ENCODE peak calls at places on chromosomes 11 and 22, in five cellular contexts. L, S, C, T and D are unnamed samples.

GRCh38 chr11:8699903-8700302 is 17.3 kb downstream of the RPL27A start:
- DNase-seq in L (no peak), S (no peak), C (no peak), T (peak; percentile 44), D (peak; percentile 71)

GRCh38 chr11:1274501-1274900 is 34.9 kb downstream of the TOLLIP start:
- DNase-seq in L (no peak), S (no peak), C (no peak), T (no peak), D (no peak)

GRCh38 chr22:49039625-49040024 is 788.0 kb downstream of the BRD1 start:
- DNase-seq in L (no peak), S (no peak), C (no peak), T (no peak), D (no peak)

GRCh38 chr22:29359469-29359868 is 28.9 kb downstream of the AP1B1 start:
- DNase-seq in L (no peak), S (no peak), C (no peak), T (peak; percentile 68), D (peak; percentile 57)

GRCh38 chr11:119222308-119222707 is 16.2 kb downstream of the CBL start:
- DNase-seq in L (no peak), S (no peak), C (no peak), T (no peak), D (no peak)

GRCh38 chr11:104623518-104623917 is 274.7 kb downstream of the CASP12 start:
- DNase-seq in L (no peak), S (no peak), C (no peak), T (no peak), D (no peak)

GRCh38 chr22:32409977-32410376 is 2.1 kb downstream of the RTCB start:
- DNase-seq in L (no peak), S (no peak), C (no peak), T (no peak), D (no peak)

GRCh38 chr11:28759311-28759710 is 651.1 kb downstream of the METTL15 start:
- DNase-seq in L (no peak), S (no peak), C (no peak), T (no peak), D (no peak)

GRCh38 chr11:111807098-111807497 is 40.9 kb upstream of the PPP2R1B start:
- DNase-seq in L (no peak), S (no peak), C (no peak), T (no peak), D (no peak)

GRCh38 chr22:43236401-43237166 is 49.6 kb upstream of the TTLL12 start:
- DNase-seq in L (no peak), S (no peak), C (peak; percentile 80), T (no peak), D (no peak)

GRCh38 chr11:100667449-100667848 is 19.6 kb upstream of the ARHGAP42 start:
- DNase-seq in L (no peak), S (no peak), C (no peak), T (no peak), D (no peak)

GRCh38 chr11:35629914-35630313 is 11.7 kb downstream of the FJX1 start:
- DNase-seq in L (no peak), S (no peak), C (no peak), T (no peak), D (peak; percentile 49)

GRCh38 chr11:76655466-76656086 is 15.0 kb downstream of the LRRC32 start:
- DNase-seq in L (no peak), S (no peak), C (no peak), T (peak; percentile 8), D (no peak)

GRCh38 chr11:10564692-10565318 is 3.7 kb downstream of the LYVE1 start:
- DNase-seq in L (no peak), S (no peak), C (no peak), T (no peak), D (no peak)

GRCh38 chr22:46033256-46034200 is 56.6 kb upstream of the WNT7B start:
- DNase-seq in L (no peak), S (no peak), C (no peak), T (peak; percentile 1), D (no peak)

GRCh38 chr22:19120829-19121630 is 1.2 kb downstream of the DGCR2 start:
- DNase-seq in L (no peak), S (no peak), C (peak; percentile 76), T (no peak), D (no peak)

GRCh38 chr22:46738961-46739870 is 1.2 kb upstream of the CERK start:
- DNase-seq in L (peak; percentile 81), S (no peak), C (no peak), T (no peak), D (no peak)

GRCh38 chr22:39932918-39933649 is 27.1 kb upstream of the TMA7B start:
- DNase-seq in L (peak; percentile 38), S (no peak), C (no peak), T (peak; percentile 89), D (no peak)

GRCh38 chr22:23240639-23241389 is 60.5 kb downstream of the BCR start:
- DNase-seq in L (no peak), S (no peak), C (no peak), T (peak; percentile 62), D (peak; percentile 32)

GRCh38 chr22:46993626-46994025 is 231.2 kb downstream of the TBC1D22A start:
- DNase-seq in L (no peak), S (no peak), C (peak; percentile 85), T (no peak), D (no peak)

GRCh38 chr11:77590194-77590591 is 440 bp downstream of the AQP11 start:
- DNase-seq in L (no peak), S (no peak), C (no peak), T (peak; percentile 34), D (no peak)

GRCh38 chr22:25021409-25021808 is 68.9 kb downstream of the KIAA1671 start:
- DNase-seq in L (no peak), S (no peak), C (no peak), T (no peak), D (no peak)